ENCODE peak calls at places on chromosomes 11 and 22, in six cellular contexts. K is activated CD4-positive, CD25-positive, alpha-beta regulatory T cell treated with anti-CD3 and anti-CD28 coated beads, Interleukin-2, amount 50 U/mL, for 16 hours; W is neuronal stem cell; Q is tibial artery; S is upper lobe of right lung; R is activated effector memory CD4-positive, alpha-beta T cell treated with anti-CD3 and anti-CD28 coated beads, Interleukin-2, amount 50 U/mL, for 16 hours. H is an unnamed sample.

GRCh38 chr11:11978792-11979486 is 29.5 kb downstream of the DKK3 start:
- DNase-seq in S (peak), Q (peak), W (no peak), K (no peak), R (no peak), H (peak)

GRCh38 chr11:86476109-86476861 is 101.6 kb downstream of the CCDC81 start:
- DNase-seq in K (no peak), W (no peak), R (no peak), Q (no peak), S (no peak), H (no peak)

GRCh38 chr11:34773211-34773610 is 143.0 kb downstream of the APIP start:
- DNase-seq in Q (no peak), S (no peak), R (no peak), W (no peak), K (no peak), H (no peak)

GRCh38 chr22:50697667-50698506 is 25.3 kb downstream of the SHANK3 start:
- DNase-seq in S (peak), W (no peak), Q (no peak), K (no peak), R (peak), H (no peak)

GRCh38 chr11:126748097-126748756 is 252.3 kb downstream of the KIRREL3 start:
- DNase-seq in Q (no peak), S (peak), W (no peak), R (no peak), K (no peak), H (peak)

GRCh38 chr22:36134167-36134566 is 26.4 kb downstream of the APOL3 start:
- DNase-seq in S (no peak), Q (no peak), K (no peak), R (no peak), W (no peak), H (no peak)

GRCh38 chr22:37176464-37177061 is 11.5 kb downstream of the C1QTNF6 start:
- DNase-seq in R (peak), S (peak), Q (peak), W (no peak), K (no peak), H (peak)

GRCh38 chr11:119937412-119937811 is 200.5 kb downstream of the TRIM29 start:
- DNase-seq in K (no peak), S (no peak), R (no peak), W (no peak), Q (no peak), H (no peak)

GRCh38 chr22:44023404-44024287 is 456 bp upstream of the PARVB start:
- DNase-seq in Q (no peak), W (no peak), K (no peak), S (peak), R (peak), H (peak)

GRCh38 chr11:119566299-119566698 is 143.3 kb upstream of the THY1 start:
- DNase-seq in Q (no peak), R (no peak), W (no peak), K (no peak), S (no peak), H (no peak)

GRCh38 chr11:18615628-18616392 is 16.2 kb downstream of the MISFA start:
- DNase-seq in R (no peak), S (no peak), K (no peak), W (no peak), Q (no peak), H (no peak)

GRCh38 chr11:36469063-36469462 is 41.0 kb downstream of the TRAF6 start:
- DNase-seq in R (no peak), W (no peak), S (no peak), Q (no peak), K (no peak), H (peak)

GRCh38 chr22:30855677-30856518 is 112.7 kb downstream of the MORC2 start:
- DNase-seq in K (no peak), S (peak), Q (no peak), R (peak), W (no peak), H (no peak)

GRCh38 chr11:79173615-79174014 is 267.2 kb downstream of the TENM4 start:
- DNase-seq in S (no peak), R (no peak), K (no peak), W (no peak), Q (peak), H (peak)

GRCh38 chr11:69278091-69278867 is 15.7 kb upstream of the MYEOV start:
- DNase-seq in R (no peak), K (no peak), S (peak), Q (no peak), W (no peak), H (peak)

GRCh38 chr22:29072979-29073617 is at the start of gene KREMEN1:
- DNase-seq in S (peak), K (no peak), W (no peak), R (no peak), Q (no peak), H (no peak)

GRCh38 chr11:61815790-61816735 is 740 bp downstream of the FADS1 start:
- DNase-seq in R (peak), Q (peak), W (peak), K (no peak), S (peak), H (peak)

H was measured in Daoy.